ENCODE peak calls at places on chromosomes 12 and 14, in nine cellular contexts. K is A549; T is effector memory CD4-positive, alpha-beta T cell; G is endodermal cell; A is gastrocnemius medialis; O is neuronal stem cell; B is CD8-positive, alpha-beta T cell; W is SK-N-SH; D is colonic mucosa. J is an unnamed sample.

GRCh38 chr14:97077253-97077653 is 280.1 kb downstream of the VRK1 start:
- DNase-seq in K (peak; percentile 19), G (no peak), D (peak; percentile 29), W (peak; percentile 37), O (no peak), T (no peak), A (peak; percentile 18), B (no peak), J (no peak)

GRCh38 chr12:47304161-47304560 is 224.4 kb upstream of the AMIGO2 start:
- DNase-seq in T (no peak), G (no peak), A (no peak), K (no peak), W (no peak), D (no peak), O (no peak), B (no peak), J (no peak)

GRCh38 chr12:8823565-8824300 is 1.3 kb downstream of the A2ML1 start:
- DNase-seq in G (peak; percentile 94), W (peak; percentile 69), B (no peak), K (peak; percentile 33), A (no peak), O (peak; percentile 58), D (no peak), T (no peak), J (peak; percentile 84)

GRCh38 chr14:102805454-102805891 is 28.2 kb downstream of the TRAF3 start:
- DNase-seq in O (no peak), W (no peak), G (peak; percentile 73), K (no peak), D (no peak), T (peak; percentile 15), B (peak; percentile 34), A (no peak), J (no peak)

GRCh38 chr12:103272949-103273348 is 222.8 kb downstream of the C12orf42 start:
- DNase-seq in T (no peak), G (no peak), A (no peak), K (no peak), D (no peak), O (no peak), B (no peak), W (no peak), J (no peak)

GRCh38 chr12:41289461-41289860 is 101.3 kb downstream of the PDZRN4 start:
- DNase-seq in O (no peak), W (no peak), A (no peak), G (no peak), T (no peak), D (no peak), B (no peak), K (no peak), J (no peak)

GRCh38 chr12:20128926-20129325 is 239.4 kb upstream of the PDE3A start:
- DNase-seq in K (no peak), A (no peak), T (no peak), W (no peak), B (no peak), O (no peak), G (no peak), D (no peak), J (no peak)

GRCh38 chr12:32789911-32790310 is 34.2 kb upstream of the YARS2 start:
- DNase-seq in G (no peak), A (no peak), T (no peak), D (no peak), K (no peak), O (no peak), B (no peak), W (no peak), J (no peak)

GRCh38 chr14:75334191-75335051 is 55.8 kb downstream of the FOS start:
- DNase-seq in D (no peak), T (peak; percentile 43), G (no peak), B (peak; percentile 78), O (no peak), K (no peak), W (no peak), A (no peak), J (no peak)

GRCh38 chr14:53217283-53217994 is 64.3 kb upstream of the DDHD1 start:
- DNase-seq in G (peak; percentile 97), D (peak; percentile 78), W (peak; percentile 87), O (peak; percentile 74), B (peak; percentile 73), A (peak; percentile 9), K (peak; percentile 88), T (peak; percentile 50), J (peak; percentile 45)

GRCh38 chr12:105696-106095 is 39.1 kb downstream of the IQSEC3 start:
- DNase-seq in G (no peak), D (no peak), B (no peak), K (no peak), A (no peak), W (no peak), T (no peak), O (no peak), J (no peak)

GRCh38 chr12:47652491-47653234 is 53.2 kb downstream of the RPAP3 start:
- DNase-seq in O (no peak), A (peak; percentile 6), B (no peak), W (no peak), T (no peak), D (peak; percentile 25), G (peak; percentile 74), K (peak; percentile 12), J (no peak)

GRCh38 chr14:40447032-40447431 is 1014.8 kb upstream of the FBXO33 start:
- DNase-seq in W (no peak), D (no peak), O (no peak), T (no peak), A (no peak), G (no peak), K (no peak), B (no peak), J (no peak)

GRCh38 chr12:82942963-82943362 is 256.3 kb downstream of the TMTC2 start:
- DNase-seq in A (no peak), D (no peak), B (no peak), T (no peak), K (no peak), G (no peak), O (no peak), W (no peak), J (no peak)

DNA sequence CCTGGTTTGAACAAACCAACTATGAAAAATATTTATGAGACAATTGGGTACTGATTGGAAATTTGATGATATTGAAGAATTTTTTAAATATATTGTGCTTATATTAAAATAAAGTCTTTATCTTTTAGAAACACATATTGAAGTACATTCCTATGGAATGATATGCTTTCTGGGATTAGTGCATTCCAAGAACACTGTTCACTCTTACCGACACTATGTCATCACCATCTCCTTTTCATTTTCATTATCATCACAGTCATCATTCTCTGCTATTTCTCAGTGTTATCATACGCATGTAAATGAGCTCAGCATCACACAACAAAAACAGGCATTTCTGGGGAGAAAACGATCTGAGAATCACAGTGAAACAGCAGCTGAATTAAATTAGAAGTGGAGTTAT is 513.3 kb upstream of the CCDC196 start:
- DNase-seq in W (no peak), D (no peak), O (no peak), G (no peak), B (no peak), A (no peak), K (no peak), T (no peak), J (no peak)
- H3K4me1 ChIP-seq in W (no peaks in the 10 kb centered on the region), D (no peaks in the 10 kb centered on the region), O (no peaks in the 10 kb centered on the region), G (no peaks in the 10 kb centered on the region), B (no peaks in the 10 kb centered on the region), A (no peaks in the 10 kb centered on the region), K (no peaks in the 10 kb centered on the region), T (no peaks in the 10 kb centered on the region), J (no peaks in the 10 kb centered on the region)

GRCh38 chr12:124420041-124420765 is 125.3 kb downstream of the RFLNA start:
- DNase-seq in A (no peak), D (no peak), O (no peak), K (no peak), W (no peak), G (no peak), T (no peak), B (no peak), J (no peak)

GRCh38 chr12:124420972-124421674 is 126.2 kb downstream of the RFLNA start:
- DNase-seq in B (no peak), G (no peak), O (no peak), W (peak; percentile 90), T (no peak), K (no peak), A (no peak), D (no peak), J (no peak)

GRCh38 chr12:124423683-124424515 is 129.0 kb downstream of the RFLNA start:
- DNase-seq in A (no peak), T (no peak), D (no peak), W (no peak), G (no peak), K (no peak), B (no peak), O (no peak), J (no peak)

GRCh38 chr12:124422570-124423523 is 128.0 kb downstream of the RFLNA start:
- DNase-seq in K (peak; percentile 98), A (peak; percentile 74), D (peak; percentile 94), W (peak; percentile 97), B (no peak), T (no peak), G (peak; percentile 60), O (no peak), J (no peak)

DNA sequence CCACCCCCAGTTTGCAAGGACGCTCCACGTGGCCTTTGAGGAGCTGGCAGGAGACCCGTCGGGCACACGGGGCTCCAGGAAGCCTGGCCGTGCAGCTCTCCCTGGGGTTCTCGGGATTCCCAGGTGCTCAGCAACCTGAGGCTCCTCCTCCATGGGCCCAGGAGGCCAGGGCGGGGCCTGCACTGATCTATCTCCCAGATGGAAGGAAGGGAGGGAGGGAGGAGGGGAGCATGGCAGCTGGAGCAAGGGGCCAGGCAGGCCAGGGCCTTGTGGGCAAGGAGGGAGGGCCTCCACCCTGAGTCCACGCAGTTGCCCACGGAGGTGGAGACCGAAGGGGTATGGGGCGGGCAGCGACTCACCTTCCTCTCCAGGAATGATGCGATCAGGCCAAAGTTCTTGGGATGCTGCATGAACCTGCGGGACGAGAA is 127.3 kb downstream of the RFLNA start:
- DNase-seq in T (no peak), O (no peak), K (peak; percentile 58), W (no peak), B (no peak), G (peak; percentile 87), D (peak; percentile 82), A (no peak), J (no peak)
- H3K4me3 ChIP-seq in T (no peak overlapping the region), O (no peak overlapping the region), K (peak overlapping the region; percentile 46), W (no peak overlapping the region), B (no peak overlapping the region), G (no peak overlapping the region), D (peak overlapping the region; percentile 14), A (peak overlapping the region; percentile 29), J (no peak overlapping the region)

DNA sequence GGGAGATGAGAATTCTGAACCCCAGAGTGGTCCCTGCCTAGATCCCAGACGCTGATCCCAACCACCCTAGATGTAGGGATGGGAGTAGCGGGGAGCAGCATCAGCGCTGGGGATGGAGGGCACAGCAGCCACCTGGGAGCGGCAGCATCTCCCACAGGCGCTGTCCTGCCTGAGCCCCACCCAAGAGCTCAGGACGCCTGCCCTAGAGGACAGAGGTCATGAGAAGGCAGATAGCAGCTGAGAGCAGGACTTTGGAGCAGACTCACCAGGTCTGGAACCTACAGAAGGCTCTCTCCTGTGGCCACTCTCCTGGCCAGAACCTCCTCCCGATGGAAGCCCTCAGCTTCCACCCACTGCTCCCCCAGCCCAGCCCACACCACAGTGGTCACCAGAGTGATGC is 7.2 kb downstream of the CCDC85C start:
- DNase-seq in D (peak; percentile 80), W (no peak), O (no peak), G (no peak), B (no peak), A (no peak), T (no peak), K (no peak), J (no peak)
- H3K4me1 ChIP-seq in D (peaks cover 40% of the 10 kb centered on the region), W (peaks cover 17% of the 10 kb centered on the region), O (peaks cover 48% of the 10 kb centered on the region), G (peaks cover 40% of the 10 kb centered on the region), B (peaks cover 4% of the 10 kb centered on the region), A (peaks cover 52% of the 10 kb centered on the region), T (peaks cover 5% of the 10 kb centered on the region), K (peaks cover 70% of the 10 kb centered on the region), J (peaks cover 5% of the 10 kb centered on the region)

GRCh38 chr12:108630481-108631207 is 3.0 kb downstream of the SELPLG start:
- DNase-seq in B (peak; percentile 41), K (no peak), O (no peak), W (no peak), G (no peak), T (no peak), A (no peak), D (no peak), J (no peak)
- H3K4me3 ChIP-seq in B (peak overlapping the region; percentile 71), K (no peak overlapping the region), O (no peak overlapping the region), W (no peak overlapping the region), G (no peak overlapping the region), T (peak overlapping the region; percentile 47), A (no peak overlapping the region), D (no peak overlapping the region), J (no peak overlapping the region)

J was measured in iPS DF 6.9.